ENCODE peak calls at places on chromosomes 4 and X, in ten cellular contexts. Y is endothelial cell, X is osteocyte, A is fibroblast of villous mesenchyme, T is fibroblast of pulmonary artery, C is BJ, U is A549, R is ascending aorta, Z is breast epithelium, H is brain microvascular endothelial cell. P is an unnamed sample.
A peak's percentile ranks its signal among the peaks of the same experiment; 100 is the strongest.

GRCh38 chr4:57303012-57303751 is 193.0 kb upstream of the IGFBP7 start:
- DNase-seq in R (no peak), Z (no peak), Y (no peak), T (peak; percentile 3), C (no peak), U (peak; percentile 5), A (no peak), X (no peak), H (peak; percentile 4), P (peak; percentile 56)

GRCh38 chrX:7067266-7067665 is 80.2 kb upstream of the STS start:
- DNase-seq in H (no peak), Z (no peak), X (no peak), C (no peak), R (no peak), U (no peak), Y (no peak), T (no peak), A (no peak), P (no peak)

GRCh38 chr4:76748649-76749048 is 149.3 kb downstream of the SOWAHB start:
- DNase-seq in H (peak; percentile 36), Z (no peak), Y (peak; percentile 30), C (no peak), T (peak; percentile 51), R (no peak), A (no peak), U (peak; percentile 51), X (no peak), P (no peak)

GRCh38 chr4:17688011-17688441 is 73.6 kb downstream of the MED28 start:
- DNase-seq in Z (no peak), T (no peak), Y (no peak), H (no peak), R (no peak), U (no peak), A (no peak), C (no peak), X (no peak), P (peak; percentile 83)

GRCh38 chr4:174460684-174461083 is 61.6 kb downstream of the HPGD start:
- DNase-seq in R (no peak), T (peak; percentile 44), A (no peak), U (no peak), Z (no peak), H (peak; percentile 32), C (no peak), X (no peak), Y (no peak), P (peak; percentile 20)

GRCh38 chrX:18962329-18962728 is 21.6 kb downstream of the PHKA2 start:
- DNase-seq in A (no peak), R (no peak), T (no peak), H (no peak), Y (no peak), C (no peak), U (no peak), Z (no peak), X (no peak), P (peak; percentile 16)

GRCh38 chr4:152255437-152255836 is 280.5 kb downstream of the FBXW7 start:
- DNase-seq in A (no peak), C (no peak), H (peak; percentile 33), R (no peak), X (no peak), U (no peak), Y (no peak), Z (no peak), T (peak; percentile 14), P (no peak)

GRCh38 chrX:100413231-100413630 is 3.2 kb upstream of the PCDH19 start:
- DNase-seq in Z (no peak), U (peak; percentile 59), Y (no peak), X (no peak), C (no peak), T (peak; percentile 74), A (peak; percentile 57), R (no peak), H (peak; percentile 27), P (peak; percentile 43)

GRCh38 chrX:8520791-8521190 is 56.2 kb downstream of the VCX3B start:
- DNase-seq in U (no peak), A (no peak), C (no peak), Y (no peak), Z (no peak), X (no peak), R (no peak), H (no peak), T (no peak), P (peak; percentile 57)

GRCh38 chrX:3697220-3697684 is 16.2 kb downstream of the PRKX start:
- DNase-seq in C (no peak), R (no peak), X (no peak), A (no peak), Z (no peak), T (no peak), H (no peak), U (no peak), Y (no peak), P (peak; percentile 10)

GRCh38 chr4:85952518-85952917 is 407.3 kb downstream of the MAPK10 start:
- DNase-seq in H (peak; percentile 67), X (no peak), A (peak; percentile 80), R (no peak), Y (no peak), T (peak; percentile 87), Z (no peak), C (no peak), U (peak; percentile 38), P (peak; percentile 46)

GRCh38 chr4:69970071-69970470 is 4.5 kb upstream of the CSN2 start:
- DNase-seq in C (no peak), A (no peak), H (no peak), U (no peak), X (no peak), Y (no peak), Z (no peak), T (peak; percentile 6), R (no peak), P (peak; percentile 2)

GRCh38 chr4:108619372-108620100 is 840 bp upstream of the RPL34 start:
- DNase-seq in X (no peak), Z (no peak), R (no peak), U (no peak), T (no peak), Y (no peak), A (no peak), C (no peak), H (no peak), P (no peak)

GRCh38 chr4:121551881-121552280 is 144.9 kb downstream of the ANXA5 start:
- DNase-seq in Y (no peak), U (no peak), X (no peak), H (no peak), T (peak; percentile 5), A (no peak), R (no peak), C (no peak), Z (no peak), P (peak; percentile 13)

GRCh38 chr4:146333187-146333894 is 119.0 kb downstream of the REELD1 start:
- DNase-seq in A (peak; percentile 91), Y (no peak), T (peak; percentile 43), U (peak; percentile 18), R (no peak), H (peak; percentile 45), X (no peak), C (peak; percentile 20), Z (no peak), P (peak; percentile 62)

GRCh38 chr4:153579872-153580271 is 104.2 kb upstream of the TLR2 start:
- DNase-seq in A (no peak), C (no peak), T (no peak), H (no peak), R (no peak), X (no peak), U (no peak), Y (no peak), Z (no peak), P (no peak)

GRCh38 chrX:106752101-106752678 is 25.7 kb downstream of the RNF128 start:
- DNase-seq in A (peak; percentile 2), X (no peak), U (peak; percentile 4), T (peak; percentile 17), H (peak; percentile 12), C (no peak), R (no peak), Y (peak; percentile 3), Z (no peak), P (peak; percentile 35)

GRCh38 chrX:24498181-24498580 is 33.1 kb downstream of the PDK3 start:
- DNase-seq in U (peak; percentile 51), A (no peak), C (no peak), X (no peak), T (peak; percentile 16), Y (peak; percentile 11), Z (no peak), R (no peak), H (peak; percentile 9), P (no peak)
- TF ChIP-seq CTCF in U (peak; percentile 27), A (peak; percentile 36), C (no peak), X (peak; percentile 38), T (peak; percentile 24), Y (no peak), Z (peak; percentile 31), R (peak; percentile 52), H (peak; percentile 50), P (no peak)

GRCh38 chr4:14580061-14580460 is 422.2 kb upstream of the CPEB2 start:
- DNase-seq in A (no peak), H (no peak), Y (no peak), R (no peak), Z (no peak), U (no peak), X (no peak), T (no peak), C (no peak), P (no peak)

GRCh38 chr4:14581741-14582140 is 420.5 kb upstream of the CPEB2 start:
- DNase-seq in Z (no peak), A (no peak), U (no peak), T (no peak), H (no peak), R (no peak), X (no peak), C (no peak), Y (no peak), P (no peak)

GRCh38 chr4:14582658-14583057 is 419.6 kb upstream of the CPEB2 start:
- DNase-seq in X (no peak), C (no peak), H (no peak), T (no peak), U (no peak), R (no peak), Z (no peak), Y (no peak), A (no peak), P (no peak)

GRCh38 chr4:14583752-14584151 is 418.5 kb upstream of the CPEB2 start:
- DNase-seq in U (no peak), C (no peak), T (no peak), R (no peak), Y (no peak), Z (no peak), A (no peak), H (no peak), X (no peak), P (no peak)

GRCh38 chr4:14583331-14583730 is 418.9 kb upstream of the CPEB2 start:
- DNase-seq in Z (no peak), T (no peak), X (no peak), R (no peak), C (no peak), Y (no peak), A (no peak), U (peak; percentile 17), H (no peak), P (peak; percentile 74)
- TF ChIP-seq CTCF in Z (no peak), T (no peak), X (no peak), R (no peak), C (no peak), Y (no peak), A (no peak), U (no peak), H (no peak), P (no peak)

GRCh38 chr4:112523008-112523440 is 7.0 kb upstream of the NEUROG2 start:
- DNase-seq in R (no peak), X (no peak), Z (no peak), A (peak; percentile 50), T (peak; percentile 34), H (peak; percentile 24), C (no peak), Y (peak; percentile 77), U (peak; percentile 22), P (peak; percentile 29)
- TF ChIP-seq CTCF in R (peak; percentile 21), X (peak; percentile 25), Z (no peak), A (peak; percentile 51), T (no peak), H (peak; percentile 45), C (peak; percentile 18), Y (no peak), U (no peak), P (no peak)

GRCh38 chr4:132564920-132565319 is 584.2 kb upstream of the PCDH10 start:
- DNase-seq in A (no peak), T (peak; percentile 2), Z (no peak), C (no peak), H (no peak), R (no peak), U (no peak), X (no peak), Y (no peak), P (no peak)
- TF ChIP-seq CTCF in A (no peak), T (no peak), Z (no peak), C (no peak), H (no peak), R (no peak), U (no peak), X (no peak), Y (no peak), P (peak; percentile 21)

P was measured in mammary epithelial cell.